ENCODE peak calls at places on chromosomes 2 and 18, in eight cellular contexts. One of them, this sample, is unnamed.

GRCh38 chr2:120989911-120990441 is 254.3 kb downstream of the GLI2 start:
- DNase-seq in Right ventricle myocardium superior: no peak
- DNase-seq in C1 segment of cervical spinal cord: no peak
- DNase-seq in DMS 273 treated with DMSO at 0.1 percent for 48 hours: no peak
- DNase-seq in NCI-H345: no peak
- DNase-seq in stimulated activated CD4-positive, alpha-beta T cell treated with anti-CD3 and anti-CD28 coated beads, Interleukin-2, amount 100 ng/mL, for 48 hours: no peak
- DNase-seq in NCI-H1092 treated with DMSO at 0.1 percent for 48 hours: no peak
- DNase-seq in psoas muscle: no peak
- DNase-seq in this sample: no peak

GRCh38 chr18:26089247-26090129 is 925 bp downstream of the SS18 start:
- DNase-seq in Right ventricle myocardium superior: no peak
- DNase-seq in C1 segment of cervical spinal cord: peak; percentile 24
- DNase-seq in DMS 273 treated with DMSO at 0.1 percent for 48 hours: no peak
- DNase-seq in NCI-H345: peak; percentile 9
- DNase-seq in stimulated activated CD4-positive, alpha-beta T cell treated with anti-CD3 and anti-CD28 coated beads, Interleukin-2, amount 100 ng/mL, for 48 hours: no peak
- DNase-seq in NCI-H1092 treated with DMSO at 0.1 percent for 48 hours: peak; percentile 38
- DNase-seq in psoas muscle: no peak
- DNase-seq in this sample: no peak

GRCh38 chr2:60215295-60215990 is 338.0 kb downstream of the BCL11A start:
- DNase-seq in Right ventricle myocardium superior: no peak
- DNase-seq in C1 segment of cervical spinal cord: no peak
- DNase-seq in DMS 273 treated with DMSO at 0.1 percent for 48 hours: no peak
- DNase-seq in NCI-H345: peak; percentile 17
- DNase-seq in stimulated activated CD4-positive, alpha-beta T cell treated with anti-CD3 and anti-CD28 coated beads, Interleukin-2, amount 100 ng/mL, for 48 hours: no peak
- DNase-seq in NCI-H1092 treated with DMSO at 0.1 percent for 48 hours: peak; percentile 9
- DNase-seq in psoas muscle: no peak
- DNase-seq in this sample: peak; percentile 74

GRCh38 chr2:28691774-28692281 is 59.8 kb upstream of the PPP1CB start:
- DNase-seq in Right ventricle myocardium superior: peak; percentile 53
- DNase-seq in C1 segment of cervical spinal cord: no peak
- DNase-seq in DMS 273 treated with DMSO at 0.1 percent for 48 hours: no peak
- DNase-seq in NCI-H345: no peak
- DNase-seq in stimulated activated CD4-positive, alpha-beta T cell treated with anti-CD3 and anti-CD28 coated beads, Interleukin-2, amount 100 ng/mL, for 48 hours: no peak
- DNase-seq in NCI-H1092 treated with DMSO at 0.1 percent for 48 hours: no peak
- DNase-seq in psoas muscle: peak; percentile 26
- DNase-seq in this sample: peak; percentile 81

GRCh38 chr2:14511541-14511940 is 121.0 kb upstream of the LRATD1 start:
- DNase-seq in Right ventricle myocardium superior: no peak
- DNase-seq in C1 segment of cervical spinal cord: no peak
- DNase-seq in DMS 273 treated with DMSO at 0.1 percent for 48 hours: no peak
- DNase-seq in NCI-H345: no peak
- DNase-seq in stimulated activated CD4-positive, alpha-beta T cell treated with anti-CD3 and anti-CD28 coated beads, Interleukin-2, amount 100 ng/mL, for 48 hours: no peak
- DNase-seq in NCI-H1092 treated with DMSO at 0.1 percent for 48 hours: no peak
- DNase-seq in psoas muscle: no peak
- DNase-seq in this sample: no peak

GRCh38 chr2:174013310-174013751 is 48.2 kb upstream of the SP3 start:
- DNase-seq in Right ventricle myocardium superior: peak; percentile 68
- DNase-seq in C1 segment of cervical spinal cord: peak; percentile 16
- DNase-seq in DMS 273 treated with DMSO at 0.1 percent for 48 hours: no peak
- DNase-seq in NCI-H345: no peak
- DNase-seq in stimulated activated CD4-positive, alpha-beta T cell treated with anti-CD3 and anti-CD28 coated beads, Interleukin-2, amount 100 ng/mL, for 48 hours: no peak
- DNase-seq in NCI-H1092 treated with DMSO at 0.1 percent for 48 hours: no peak
- DNase-seq in psoas muscle: peak; percentile 50
- DNase-seq in this sample: peak; percentile 87

GRCh38 chr2:66334237-66335054 is 100.5 kb upstream of the MEIS1 start:
- DNase-seq in Right ventricle myocardium superior: no peak
- DNase-seq in C1 segment of cervical spinal cord: no peak
- DNase-seq in DMS 273 treated with DMSO at 0.1 percent for 48 hours: peak; percentile 37
- DNase-seq in NCI-H345: peak; percentile 13
- DNase-seq in stimulated activated CD4-positive, alpha-beta T cell treated with anti-CD3 and anti-CD28 coated beads, Interleukin-2, amount 100 ng/mL, for 48 hours: no peak
- DNase-seq in NCI-H1092 treated with DMSO at 0.1 percent for 48 hours: no peak
- DNase-seq in psoas muscle: no peak
- DNase-seq in this sample: no peak

GRCh38 chr2:120829633-120830025 is 94.0 kb downstream of the GLI2 start:
- DNase-seq in Right ventricle myocardium superior: no peak
- DNase-seq in C1 segment of cervical spinal cord: no peak
- DNase-seq in DMS 273 treated with DMSO at 0.1 percent for 48 hours: no peak
- DNase-seq in NCI-H345: no peak
- DNase-seq in stimulated activated CD4-positive, alpha-beta T cell treated with anti-CD3 and anti-CD28 coated beads, Interleukin-2, amount 100 ng/mL, for 48 hours: no peak
- DNase-seq in NCI-H1092 treated with DMSO at 0.1 percent for 48 hours: no peak
- DNase-seq in psoas muscle: no peak
- DNase-seq in this sample: peak; percentile 46

GRCh38 chr2:104867351-104868080 is 13.6 kb downstream of the POU3F3 start:
- DNase-seq in Right ventricle myocardium superior: no peak
- DNase-seq in C1 segment of cervical spinal cord: peak; percentile 16
- DNase-seq in DMS 273 treated with DMSO at 0.1 percent for 48 hours: no peak
- DNase-seq in NCI-H345: no peak
- DNase-seq in stimulated activated CD4-positive, alpha-beta T cell treated with anti-CD3 and anti-CD28 coated beads, Interleukin-2, amount 100 ng/mL, for 48 hours: no peak
- DNase-seq in NCI-H1092 treated with DMSO at 0.1 percent for 48 hours: no peak
- DNase-seq in psoas muscle: no peak
- DNase-seq in this sample: no peak

GRCh38 chr2:161382747-161383146 is 33.4 kb upstream of the TBR1 start:
- DNase-seq in Right ventricle myocardium superior: no peak
- DNase-seq in C1 segment of cervical spinal cord: no peak
- DNase-seq in DMS 273 treated with DMSO at 0.1 percent for 48 hours: no peak
- DNase-seq in NCI-H345: no peak
- DNase-seq in stimulated activated CD4-positive, alpha-beta T cell treated with anti-CD3 and anti-CD28 coated beads, Interleukin-2, amount 100 ng/mL, for 48 hours: no peak
- DNase-seq in NCI-H1092 treated with DMSO at 0.1 percent for 48 hours: no peak
- DNase-seq in psoas muscle: no peak
- DNase-seq in this sample: no peak

GRCh38 chr18:49972535-49972934 is 159.2 kb upstream of the ACAA2 start:
- DNase-seq in Right ventricle myocardium superior: no peak
- DNase-seq in C1 segment of cervical spinal cord: no peak
- DNase-seq in DMS 273 treated with DMSO at 0.1 percent for 48 hours: no peak
- DNase-seq in NCI-H345: no peak
- DNase-seq in stimulated activated CD4-positive, alpha-beta T cell treated with anti-CD3 and anti-CD28 coated beads, Interleukin-2, amount 100 ng/mL, for 48 hours: no peak
- DNase-seq in NCI-H1092 treated with DMSO at 0.1 percent for 48 hours: no peak
- DNase-seq in psoas muscle: no peak
- DNase-seq in this sample: no peak

GRCh38 chr2:233817305-233817980 is 36.9 kb downstream of the HJURP start:
- DNase-seq in Right ventricle myocardium superior: no peak
- DNase-seq in C1 segment of cervical spinal cord: no peak
- DNase-seq in DMS 273 treated with DMSO at 0.1 percent for 48 hours: no peak
- DNase-seq in NCI-H345: no peak
- DNase-seq in stimulated activated CD4-positive, alpha-beta T cell treated with anti-CD3 and anti-CD28 coated beads, Interleukin-2, amount 100 ng/mL, for 48 hours: no peak
- DNase-seq in NCI-H1092 treated with DMSO at 0.1 percent for 48 hours: no peak
- DNase-seq in psoas muscle: no peak
- DNase-seq in this sample: peak; percentile 39

GRCh38 chr2:218282173-218282991 is 9.9 kb downstream of the TMBIM1 start:
- DNase-seq in Right ventricle myocardium superior: peak; percentile 57
- DNase-seq in C1 segment of cervical spinal cord: peak; percentile 78
- DNase-seq in DMS 273 treated with DMSO at 0.1 percent for 48 hours: no peak
- DNase-seq in NCI-H345: no peak
- DNase-seq in stimulated activated CD4-positive, alpha-beta T cell treated with anti-CD3 and anti-CD28 coated beads, Interleukin-2, amount 100 ng/mL, for 48 hours: no peak
- DNase-seq in NCI-H1092 treated with DMSO at 0.1 percent for 48 hours: peak; percentile 9
- DNase-seq in psoas muscle: peak; percentile 40
- DNase-seq in this sample: peak; percentile 92

GRCh38 chr2:8719528-8719927 is 37.7 kb downstream of the ID2 start:
- DNase-seq in Right ventricle myocardium superior: no peak
- DNase-seq in C1 segment of cervical spinal cord: no peak
- DNase-seq in DMS 273 treated with DMSO at 0.1 percent for 48 hours: no peak
- DNase-seq in NCI-H345: no peak
- DNase-seq in stimulated activated CD4-positive, alpha-beta T cell treated with anti-CD3 and anti-CD28 coated beads, Interleukin-2, amount 100 ng/mL, for 48 hours: no peak
- DNase-seq in NCI-H1092 treated with DMSO at 0.1 percent for 48 hours: no peak
- DNase-seq in psoas muscle: no peak
- DNase-seq in this sample: no peak

GRCh38 chr18:2923464-2923863 is 76.7 kb downstream of the EMILIN2 start:
- DNase-seq in Right ventricle myocardium superior: no peak
- DNase-seq in C1 segment of cervical spinal cord: no peak
- DNase-seq in DMS 273 treated with DMSO at 0.1 percent for 48 hours: no peak
- DNase-seq in NCI-H345: no peak
- DNase-seq in stimulated activated CD4-positive, alpha-beta T cell treated with anti-CD3 and anti-CD28 coated beads, Interleukin-2, amount 100 ng/mL, for 48 hours: no peak
- DNase-seq in NCI-H1092 treated with DMSO at 0.1 percent for 48 hours: no peak
- DNase-seq in psoas muscle: no peak
- DNase-seq in this sample: no peak

GRCh38 chr18:78731423-78732032 is 248.1 kb upstream of the SALL3 start:
- DNase-seq in Right ventricle myocardium superior: no peak
- DNase-seq in C1 segment of cervical spinal cord: no peak
- DNase-seq in DMS 273 treated with DMSO at 0.1 percent for 48 hours: no peak
- DNase-seq in NCI-H345: no peak
- DNase-seq in stimulated activated CD4-positive, alpha-beta T cell treated with anti-CD3 and anti-CD28 coated beads, Interleukin-2, amount 100 ng/mL, for 48 hours: no peak
- DNase-seq in NCI-H1092 treated with DMSO at 0.1 percent for 48 hours: no peak
- DNase-seq in psoas muscle: no peak
- DNase-seq in this sample: no peak

GRCh38 chr2:206212673-206213513 is 53.2 kb downstream of the EEF1B2 start:
- DNase-seq in Right ventricle myocardium superior: no peak
- DNase-seq in C1 segment of cervical spinal cord: no peak
- DNase-seq in DMS 273 treated with DMSO at 0.1 percent for 48 hours: no peak
- DNase-seq in NCI-H345: peak; percentile 10
- DNase-seq in stimulated activated CD4-positive, alpha-beta T cell treated with anti-CD3 and anti-CD28 coated beads, Interleukin-2, amount 100 ng/mL, for 48 hours: no peak
- DNase-seq in NCI-H1092 treated with DMSO at 0.1 percent for 48 hours: no peak
- DNase-seq in psoas muscle: no peak
- DNase-seq in this sample: no peak

GRCh38 chr2:170886391-170886790 is 42.7 kb upstream of the GORASP2 start:
- DNase-seq in Right ventricle myocardium superior: no peak
- DNase-seq in C1 segment of cervical spinal cord: no peak
- DNase-seq in DMS 273 treated with DMSO at 0.1 percent for 48 hours: no peak
- DNase-seq in NCI-H345: no peak
- DNase-seq in stimulated activated CD4-positive, alpha-beta T cell treated with anti-CD3 and anti-CD28 coated beads, Interleukin-2, amount 100 ng/mL, for 48 hours: no peak
- DNase-seq in NCI-H1092 treated with DMSO at 0.1 percent for 48 hours: no peak
- DNase-seq in psoas muscle: no peak
- DNase-seq in this sample: no peak

GRCh38 chr2:168427451-168427850 is 28.6 kb upstream of the CERS6 start:
- DNase-seq in Right ventricle myocardium superior: no peak
- DNase-seq in C1 segment of cervical spinal cord: no peak
- DNase-seq in DMS 273 treated with DMSO at 0.1 percent for 48 hours: no peak
- DNase-seq in NCI-H345: no peak
- DNase-seq in stimulated activated CD4-positive, alpha-beta T cell treated with anti-CD3 and anti-CD28 coated beads, Interleukin-2, amount 100 ng/mL, for 48 hours: no peak
- DNase-seq in NCI-H1092 treated with DMSO at 0.1 percent for 48 hours: no peak
- DNase-seq in psoas muscle: no peak
- DNase-seq in this sample: no peak

GRCh38 chr2:157254041-157254440 is 3.5 kb upstream of the GALNT5 start:
- DNase-seq in Right ventricle myocardium superior: no peak
- DNase-seq in C1 segment of cervical spinal cord: no peak
- DNase-seq in DMS 273 treated with DMSO at 0.1 percent for 48 hours: no peak
- DNase-seq in NCI-H345: no peak
- DNase-seq in stimulated activated CD4-positive, alpha-beta T cell treated with anti-CD3 and anti-CD28 coated beads, Interleukin-2, amount 100 ng/mL, for 48 hours: no peak
- DNase-seq in NCI-H1092 treated with DMSO at 0.1 percent for 48 hours: no peak
- DNase-seq in psoas muscle: no peak
- DNase-seq in this sample: no peak

GRCh38 chr2:217256261-217256660 is 396.4 kb upstream of the TNP1 start:
- DNase-seq in Right ventricle myocardium superior: no peak
- DNase-seq in C1 segment of cervical spinal cord: no peak
- DNase-seq in DMS 273 treated with DMSO at 0.1 percent for 48 hours: no peak
- DNase-seq in NCI-H345: peak; percentile 49
- DNase-seq in stimulated activated CD4-positive, alpha-beta T cell treated with anti-CD3 and anti-CD28 coated beads, Interleukin-2, amount 100 ng/mL, for 48 hours: no peak
- DNase-seq in NCI-H1092 treated with DMSO at 0.1 percent for 48 hours: no peak
- DNase-seq in psoas muscle: no peak
- DNase-seq in this sample: no peak

GRCh38 chr2:171128461-171128860 is 32.2 kb downstream of the TLK1 start:
- DNase-seq in Right ventricle myocardium superior: no peak
- DNase-seq in C1 segment of cervical spinal cord: no peak
- DNase-seq in DMS 273 treated with DMSO at 0.1 percent for 48 hours: no peak
- DNase-seq in NCI-H345: no peak
- DNase-seq in stimulated activated CD4-positive, alpha-beta T cell treated with anti-CD3 and anti-CD28 coated beads, Interleukin-2, amount 100 ng/mL, for 48 hours: no peak
- DNase-seq in NCI-H1092 treated with DMSO at 0.1 percent for 48 hours: no peak
- DNase-seq in psoas muscle: no peak
- DNase-seq in this sample: no peak

GRCh38 chr2:75153221-75153620 is 46.1 kb downstream of the TACR1 start:
- DNase-seq in Right ventricle myocardium superior: no peak
- DNase-seq in C1 segment of cervical spinal cord: no peak
- DNase-seq in DMS 273 treated with DMSO at 0.1 percent for 48 hours: no peak
- DNase-seq in NCI-H345: peak; percentile 47
- DNase-seq in stimulated activated CD4-positive, alpha-beta T cell treated with anti-CD3 and anti-CD28 coated beads, Interleukin-2, amount 100 ng/mL, for 48 hours: no peak
- DNase-seq in NCI-H1092 treated with DMSO at 0.1 percent for 48 hours: no peak
- DNase-seq in psoas muscle: no peak
- DNase-seq in this sample: no peak

GRCh38 chr2:177165103-177165583 is 47.5 kb upstream of the HNRNPA3 start:
- DNase-seq in Right ventricle myocardium superior: peak; percentile 52
- DNase-seq in C1 segment of cervical spinal cord: peak; percentile 76
- DNase-seq in DMS 273 treated with DMSO at 0.1 percent for 48 hours: peak; percentile 16
- DNase-seq in NCI-H345: peak; percentile 55
- DNase-seq in stimulated activated CD4-positive, alpha-beta T cell treated with anti-CD3 and anti-CD28 coated beads, Interleukin-2, amount 100 ng/mL, for 48 hours: no peak
- DNase-seq in NCI-H1092 treated with DMSO at 0.1 percent for 48 hours: peak; percentile 65
- DNase-seq in psoas muscle: peak; percentile 22
- DNase-seq in this sample: peak; percentile 76

GRCh38 chr2:228987441-228988155 is 283.5 kb downstream of the PID1 start:
- DNase-seq in Right ventricle myocardium superior: no peak
- DNase-seq in C1 segment of cervical spinal cord: no peak
- DNase-seq in DMS 273 treated with DMSO at 0.1 percent for 48 hours: no peak
- DNase-seq in NCI-H345: no peak
- DNase-seq in stimulated activated CD4-positive, alpha-beta T cell treated with anti-CD3 and anti-CD28 coated beads, Interleukin-2, amount 100 ng/mL, for 48 hours: no peak
- DNase-seq in NCI-H1092 treated with DMSO at 0.1 percent for 48 hours: no peak
- DNase-seq in psoas muscle: no peak
- DNase-seq in this sample: no peak

GRCh38 chr18:31943895-31944816 is 1.2 kb upstream of the TRAPPC8 start:
- DNase-seq in Right ventricle myocardium superior: no peak
- DNase-seq in C1 segment of cervical spinal cord: peak; percentile 9
- DNase-seq in DMS 273 treated with DMSO at 0.1 percent for 48 hours: no peak
- DNase-seq in NCI-H345: no peak
- DNase-seq in stimulated activated CD4-positive, alpha-beta T cell treated with anti-CD3 and anti-CD28 coated beads, Interleukin-2, amount 100 ng/mL, for 48 hours: no peak
- DNase-seq in NCI-H1092 treated with DMSO at 0.1 percent for 48 hours: peak; percentile 4
- DNase-seq in psoas muscle: no peak
- DNase-seq in this sample: no peak

GRCh38 chr2:71605173-71605641 is 151.8 kb downstream of the DYSF start:
- DNase-seq in Right ventricle myocardium superior: no peak
- DNase-seq in C1 segment of cervical spinal cord: no peak
- DNase-seq in DMS 273 treated with DMSO at 0.1 percent for 48 hours: no peak
- DNase-seq in NCI-H345: no peak
- DNase-seq in stimulated activated CD4-positive, alpha-beta T cell treated with anti-CD3 and anti-CD28 coated beads, Interleukin-2, amount 100 ng/mL, for 48 hours: no peak
- DNase-seq in NCI-H1092 treated with DMSO at 0.1 percent for 48 hours: no peak
- DNase-seq in psoas muscle: peak; percentile 4
- DNase-seq in this sample: peak; percentile 37

GRCh38 chr2:30230479-30230854 is 867 bp upstream of the LBH start:
- DNase-seq in Right ventricle myocardium superior: peak; percentile 65
- DNase-seq in C1 segment of cervical spinal cord: no peak
- DNase-seq in DMS 273 treated with DMSO at 0.1 percent for 48 hours: no peak
- DNase-seq in NCI-H345: no peak
- DNase-seq in stimulated activated CD4-positive, alpha-beta T cell treated with anti-CD3 and anti-CD28 coated beads, Interleukin-2, amount 100 ng/mL, for 48 hours: no peak
- DNase-seq in NCI-H1092 treated with DMSO at 0.1 percent for 48 hours: peak; percentile 31
- DNase-seq in psoas muscle: no peak
- DNase-seq in this sample: peak; percentile 71

GRCh38 chr2:132560562-132560961 is 109.4 kb downstream of the LYPD1 start:
- DNase-seq in Right ventricle myocardium superior: no peak
- DNase-seq in C1 segment of cervical spinal cord: no peak
- DNase-seq in DMS 273 treated with DMSO at 0.1 percent for 48 hours: no peak
- DNase-seq in NCI-H345: no peak
- DNase-seq in stimulated activated CD4-positive, alpha-beta T cell treated with anti-CD3 and anti-CD28 coated beads, Interleukin-2, amount 100 ng/mL, for 48 hours: no peak
- DNase-seq in NCI-H1092 treated with DMSO at 0.1 percent for 48 hours: no peak
- DNase-seq in psoas muscle: no peak
- DNase-seq in this sample: no peak

GRCh38 chr2:200180943-200181342 is 125.5 kb upstream of the SPATS2L start:
- DNase-seq in Right ventricle myocardium superior: no peak
- DNase-seq in C1 segment of cervical spinal cord: no peak
- DNase-seq in DMS 273 treated with DMSO at 0.1 percent for 48 hours: no peak
- DNase-seq in NCI-H345: no peak
- DNase-seq in stimulated activated CD4-positive, alpha-beta T cell treated with anti-CD3 and anti-CD28 coated beads, Interleukin-2, amount 100 ng/mL, for 48 hours: no peak
- DNase-seq in NCI-H1092 treated with DMSO at 0.1 percent for 48 hours: no peak
- DNase-seq in psoas muscle: no peak
- DNase-seq in this sample: no peak

This sample was measured in sigmoid colon.